ENCODE peak calls at places on chromosomes 5 and 9, in ten cellular contexts. K is thyroid gland, I is IMR-90, E is activated B cell treated with CpG ODN at 0.5 μM for 24 hours, O is H9, F is brain microvascular endothelial cell, U is left ventricle myocardium inferior, R is HCT116, D is choroid plexus epithelial cell, A is tibial nerve. N is an unnamed sample.

GRCh38 chr5:179143446-179143845 is 83.3 kb downstream of the ZNF354C start:
- DNase-seq in K (no peak), F (no peak), O (peak; percentile 61), E (no peak), A (no peak), I (peak; percentile 43), D (peak; percentile 20), R (peak; percentile 36), U (no peak), N (no peak)

GRCh38 chr9:127426756-127427155 is 2.6 kb downstream of the ZNF79 start:
- DNase-seq in D (no peak), R (no peak), F (no peak), K (no peak), I (no peak), A (no peak), E (no peak), O (no peak), U (no peak), N (no peak)

GRCh38 chr5:98433673-98434072 is 339.8 kb upstream of the RGMB start:
- DNase-seq in R (no peak), I (peak; percentile 62), D (peak; percentile 61), F (no peak), K (no peak), A (no peak), O (no peak), E (no peak), U (no peak), N (no peak)

GRCh38 chr5:633521-633955 is 21.4 kb downstream of the CEP72 start:
- DNase-seq in O (no peak), K (no peak), I (peak; percentile 91), U (no peak), D (peak; percentile 22), A (no peak), F (peak; percentile 35), R (no peak), E (no peak), N (peak; percentile 9)

GRCh38 chr5:79330071-79330470 is 94.1 kb downstream of the JMY start:
- DNase-seq in O (no peak), U (no peak), D (peak; percentile 7), A (no peak), R (no peak), E (no peak), K (no peak), I (peak; percentile 18), F (no peak), N (no peak)

GRCh38 chr5:157106668-157107461 is 2.0 kb downstream of the HAVCR2 start:
- DNase-seq in A (no peak), O (no peak), R (no peak), D (no peak), I (peak; percentile 3), F (no peak), K (peak; percentile 6), E (no peak), U (peak; percentile 44), N (no peak)

GRCh38 chr9:100379862-100380261 is 27.1 kb upstream of the TEX10 start:
- DNase-seq in E (no peak), I (peak; percentile 77), O (no peak), F (peak; percentile 78), A (no peak), K (no peak), U (no peak), R (no peak), D (peak; percentile 93), N (peak; percentile 78)

GRCh38 chr9:114929166-114929565 is 1.2 kb downstream of the TNFSF8 start:
- DNase-seq in I (no peak), K (no peak), E (no peak), O (no peak), F (no peak), A (no peak), U (no peak), D (no peak), R (no peak), N (no peak)

GRCh38 chr9:129624168-129624759 is 1.7 kb upstream of the NTMT1 start:
- DNase-seq in D (peak; percentile 66), O (peak; percentile 84), E (peak; percentile 59), K (peak; percentile 54), I (peak; percentile 53), U (no peak), F (peak; percentile 57), A (peak; percentile 46), R (peak; percentile 45), N (peak; percentile 36)

GRCh38 chr9:121282309-121283071 is 14.5 kb downstream of the GSN start:
- DNase-seq in K (peak; percentile 51), A (peak; percentile 76), I (peak; percentile 85), U (peak; percentile 75), D (no peak), O (no peak), R (no peak), E (no peak), F (no peak), N (peak; percentile 61)

GRCh38 chr5:42655982-42656660 is 100.5 kb upstream of the CCDC152 start:
- DNase-seq in D (peak; percentile 53), U (no peak), K (no peak), A (no peak), O (no peak), F (no peak), E (no peak), I (no peak), R (no peak), N (no peak)

GRCh38 chr5:42654645-42655044 is 102.0 kb upstream of the CCDC152 start:
- DNase-seq in A (no peak), I (no peak), D (no peak), R (no peak), O (no peak), U (no peak), F (no peak), E (no peak), K (no peak), N (no peak)

GRCh38 chr5:42653705-42654104 is 102.9 kb upstream of the CCDC152 start:
- DNase-seq in K (no peak), R (no peak), O (no peak), A (no peak), D (no peak), I (no peak), E (no peak), F (no peak), U (no peak), N (no peak)

GRCh38 chr5:42656661-42657035 is 100.0 kb upstream of the CCDC152 start:
- DNase-seq in A (no peak), U (no peak), D (peak; percentile 33), O (no peak), R (no peak), I (no peak), F (no peak), K (no peak), E (no peak), N (no peak)
- TF ChIP-seq CTCF in A (no peak), U (peak; percentile 54), D (peak; percentile 46), O (no peak), R (no peak), I (no peak), F (no peak), K (peak; percentile 36), E (no peak), N (peak; percentile 27)

DNA sequence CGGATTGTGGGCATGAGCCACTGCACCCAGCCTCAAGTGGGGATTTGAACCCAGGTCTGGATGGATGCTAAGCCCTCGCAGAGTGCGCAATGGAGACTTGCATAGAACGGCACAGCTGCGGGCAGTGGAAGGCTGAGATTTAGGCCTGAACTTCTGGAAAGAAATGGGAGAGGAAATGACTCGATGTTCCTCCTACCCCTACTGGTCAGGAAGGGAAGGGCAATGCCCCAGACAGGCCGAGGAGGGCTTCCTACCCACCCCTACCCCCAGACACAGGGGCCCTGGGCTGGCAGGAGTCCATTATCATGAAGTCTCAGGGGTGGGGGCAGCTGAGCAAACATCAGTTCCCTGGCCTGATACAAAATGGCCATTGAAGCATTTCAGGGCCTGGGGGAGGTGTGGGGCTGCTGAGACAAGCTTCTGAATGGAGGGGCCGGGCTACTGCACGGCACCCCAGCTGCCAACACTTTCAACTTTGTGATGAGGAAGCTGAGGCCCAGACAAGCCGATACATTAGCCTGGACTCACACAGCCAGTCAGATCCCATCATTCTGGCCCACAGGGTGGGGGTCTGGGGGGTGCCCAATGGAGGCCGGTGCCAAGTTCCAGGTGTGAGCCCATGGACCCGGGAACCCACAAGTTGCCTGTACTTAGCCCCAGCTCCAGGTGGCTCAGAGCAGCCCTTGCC is 13.5 kb upstream of the WDR38 start:
- DNase-seq in D (peak; percentile 52), U (no peak), O (peak; percentile 79), R (peak; percentile 33), A (no peak), K (no peak), I (peak; percentile 30), F (no peak), E (no peak), N (no peak)
- TF ChIP-seq CTCF in D (peak; percentile 70), U (peak; percentile 57), O (peak; percentile 75), R (peak; percentile 81), A (peak; percentile 20), K (peak; percentile 26), I (peak; percentile 51), F (peak; percentile 78), E (no peak), N (peak; percentile 73)

GRCh38 chr9:134188421-134189166 is 24.2 kb upstream of the RNU6ATAC start:
- DNase-seq in U (no peak), O (no peak), A (peak; percentile 14), E (no peak), I (no peak), K (peak; percentile 62), D (no peak), R (no peak), F (no peak), N (no peak)

GRCh38 chr9:134186471-134187109 is 22.2 kb upstream of the RNU6ATAC start:
- DNase-seq in A (peak; percentile 11), F (no peak), K (no peak), U (no peak), E (no peak), I (no peak), D (no peak), R (no peak), O (no peak), N (no peak)

GRCh38 chr9:134187821-134188420 is 23.6 kb upstream of the RNU6ATAC start:
- DNase-seq in A (peak; percentile 8), D (no peak), K (peak; percentile 1), R (no peak), O (no peak), I (no peak), U (no peak), F (no peak), E (no peak), N (no peak)

GRCh38 chr9:134185536-134186011 is 21.2 kb upstream of the RNU6ATAC start:
- DNase-seq in U (no peak), E (no peak), A (no peak), O (no peak), R (no peak), I (no peak), F (no peak), D (no peak), K (no peak), N (no peak)

GRCh38 chr9:134187110-134187531 is 22.8 kb upstream of the RNU6ATAC start:
- DNase-seq in I (no peak), U (no peak), K (peak; percentile 2), D (no peak), E (no peak), O (no peak), R (no peak), A (peak; percentile 11), F (no peak), N (no peak)
- TF ChIP-seq CTCF in I (no peak), U (no peak), K (no peak), D (no peak), E (no peak), O (no peak), R (peak; percentile 30), A (no peak), F (peak; percentile 22), N (no peak)

DNA sequence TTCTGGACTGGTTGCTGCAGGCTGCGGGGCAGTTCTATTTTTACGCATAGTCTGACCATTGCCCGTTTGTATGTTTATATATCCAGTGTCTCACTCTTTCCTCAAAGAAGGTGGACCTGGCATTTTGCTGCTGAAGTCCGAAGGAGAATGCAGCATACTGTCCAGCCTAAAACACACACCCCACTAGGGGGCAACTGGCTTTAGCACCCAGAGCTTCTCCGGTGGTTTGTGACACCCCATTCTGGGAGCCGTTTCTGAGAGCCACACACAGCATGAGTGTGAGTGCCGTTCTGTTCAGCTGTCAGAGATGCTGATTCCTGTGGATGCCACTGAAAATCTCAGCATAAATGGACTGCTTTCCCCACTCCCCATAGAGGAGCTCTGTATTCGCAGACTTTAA is 290.5 kb upstream of the TAS2R1 start:
- DNase-seq in A (no peak), D (no peak), O (no peak), K (no peak), E (no peak), F (no peak), I (no peak), U (no peak), R (no peak), N (no peak)
- TF ChIP-seq CTCF in A (no peak), D (peak; percentile 17), O (no peak), K (no peak), E (no peak), F (peak; percentile 38), I (no peak), U (no peak), R (peak; percentile 22), N (peak; percentile 49)

N was measured in HFFc6.